ENCODE peak calls at places on chromosomes 4 and X, in nine cellular contexts. A is activated CD8-positive, alpha-beta memory T cell treated with anti-CD3 and anti-CD28 coated beads for 48 hours; E is naive thymus-derived CD4-positive, alpha-beta T cell; S is M059J; G is ELF-1; Z is dorsolateral prefrontal cortex; N is SW 1271; R is iris pigment epithelial cell; J is Calu3. U is an unnamed sample.

GRCh38 chr4:138681000-138681604 is 334.5 kb upstream of the NOCT start:
- DNase-seq in Z (peak), E (peak), S (peak), G (peak), N (peak), A (peak), R (peak), J (peak), U (no peak)

GRCh38 chr4:145069361-145069760 is 28.6 kb downstream of the ANAPC10 start:
- DNase-seq in A (no peak), J (no peak), N (no peak), G (no peak), E (no peak), S (peak), R (peak), Z (no peak), U (no peak)

GRCh38 chr4:55386073-55386472 is 9.7 kb upstream of the TMEM165 start:
- DNase-seq in S (peak), Z (no peak), N (peak), A (no peak), J (no peak), E (no peak), R (peak), G (no peak), U (no peak)

GRCh38 chrX:16999275-16999674 is 52.8 kb downstream of the REPS2 start:
- DNase-seq in Z (no peak), S (peak), R (no peak), G (no peak), E (no peak), J (no peak), A (no peak), N (no peak), U (no peak)

GRCh38 chr4:84750260-84750955 is 167.5 kb downstream of the CDS1 start:
- DNase-seq in R (peak), J (peak), G (no peak), N (peak), Z (no peak), S (peak), E (no peak), A (no peak), U (no peak)

GRCh38 chr4:1515156-1515555 is 108.9 kb upstream of the NKX1-1 start:
- DNase-seq in Z (no peak), J (no peak), G (no peak), E (no peak), A (no peak), R (no peak), S (no peak), N (no peak), U (no peak)

GRCh38 chr4:7761720-7762119 is 177.9 kb downstream of the AFAP1 start:
- DNase-seq in A (no peak), N (peak), S (peak), E (peak), G (peak), R (peak), J (peak), Z (peak), U (no peak)

GRCh38 chr4:184745747-184746531 is 12.0 kb upstream of the CENPU start:
- DNase-seq in R (peak), J (peak), N (peak), E (peak), S (peak), G (peak), Z (peak), A (no peak), U (no peak)

GRCh38 chrX:15854080-15854655 is 445 bp downstream of the AP1S2 start:
- DNase-seq in A (peak), J (peak), N (peak), E (no peak), G (peak), S (peak), Z (peak), R (peak), U (no peak)

GRCh38 chr4:12137556-12137955 is 708.9 kb upstream of the HS3ST1 start:
- DNase-seq in A (no peak), Z (no peak), N (no peak), R (no peak), E (no peak), J (no peak), G (no peak), S (no peak), U (no peak)

GRCh38 chr4:48130100-48130499 is 4.0 kb downstream of the TXK start:
- DNase-seq in G (no peak), S (no peak), R (no peak), A (no peak), N (no peak), Z (no peak), E (no peak), J (no peak), U (no peak)

U was measured in cortex of kidney.